ENCODE peak calls at places on chromosomes 12 and 14, in nine cellular contexts. S is heart left ventricle; B is esophagus squamous epithelium; V is brain microvascular endothelial cell; J is CD8-positive, alpha-beta memory T cell; M is A549; Z is aorta; T is psoas muscle; L is thoracic aorta. D is an unnamed sample.

GRCh38 chr12:102300824-102301461 is 103.3 kb upstream of the PMCH start:
- DNase-seq in M (peak), T (no peak), L (no peak), Z (no peak), V (peak), S (no peak), B (no peak), J (no peak), D (no peak)

GRCh38 chr12:116140559-116140958 is 136.9 kb downstream of the MED13L start:
- DNase-seq in V (no peak), L (no peak), Z (no peak), B (no peak), J (no peak), M (no peak), T (no peak), S (no peak), D (no peak)

GRCh38 chr12:125283521-125283920 is 218.3 kb downstream of the AACS start:
- DNase-seq in B (no peak), T (no peak), V (no peak), S (no peak), J (no peak), Z (no peak), L (no peak), M (no peak), D (no peak)

GRCh38 chr12:121523741-121524140 is 57.1 kb downstream of the KDM2B start:
- DNase-seq in M (no peak), V (no peak), Z (no peak), T (no peak), J (no peak), L (no peak), S (no peak), B (no peak), D (no peak)

GRCh38 chr14:36028218-36028617 is 148.3 kb downstream of the PTCSC3 start:
- DNase-seq in B (no peak), V (no peak), M (no peak), J (no peak), S (no peak), Z (no peak), T (no peak), L (no peak), D (no peak)

GRCh38 chr14:82502043-82502442 is 968.4 kb upstream of the SEL1L start:
- DNase-seq in J (no peak), Z (no peak), M (no peak), S (no peak), L (no peak), B (no peak), T (no peak), V (no peak), D (no peak)

GRCh38 chr12:12442548-12443071 is 85.7 kb downstream of the BORCS5 start:
- DNase-seq in J (no peak), T (no peak), M (peak), S (no peak), B (no peak), V (peak), L (no peak), Z (no peak), D (no peak)

GRCh38 chr12:93982847-93983315 is 165.5 kb upstream of the PLXNC1 start:
- DNase-seq in T (no peak), L (no peak), J (no peak), V (peak), S (no peak), M (no peak), Z (no peak), B (no peak), D (no peak)

GRCh38 chr12:132424118-132424438 is 65.9 kb upstream of the FBRSL1 start:
- DNase-seq in L (no peak), Z (no peak), J (no peak), T (no peak), V (no peak), B (no peak), M (no peak), S (no peak), D (no peak)
- H3K27ac ChIP-seq in L (no peak), Z (no peak), J (no peak), T (no peak), V (no peak), B (no peak), M (no peak), S (no peak), D (no peak)

DNA sequence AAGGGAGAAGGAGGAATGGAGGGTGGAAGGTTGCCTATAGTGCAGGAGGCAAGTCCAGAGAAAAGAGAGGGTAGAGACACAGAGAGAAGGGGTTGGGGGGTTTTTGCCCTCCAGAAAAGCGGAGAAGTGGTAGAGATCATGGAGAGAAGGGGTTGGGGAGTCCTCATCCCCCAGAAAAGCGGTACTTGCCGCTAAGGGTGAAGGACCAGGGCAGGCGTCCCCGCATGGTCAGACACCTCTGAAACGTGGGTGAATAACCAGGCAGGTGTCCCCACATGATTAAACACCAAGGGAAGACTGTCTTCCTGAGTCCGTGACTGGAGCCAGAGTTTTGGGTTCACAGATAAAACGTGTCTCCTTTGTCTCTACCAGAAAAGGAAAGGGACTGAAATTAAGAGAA is 439.0 kb downstream of the SOX5 start:
- DNase-seq in J (no peak), M (no peak), V (no peak), Z (no peak), B (no peak), T (no peak), L (no peak), S (no peak), D (no peak)
- H3K4me3 ChIP-seq in J (no peak), M (no peak), V (no peak), Z (no peak), B (no peak), T (no peak), L (no peak), S (no peak), D (no peak)

DNA sequence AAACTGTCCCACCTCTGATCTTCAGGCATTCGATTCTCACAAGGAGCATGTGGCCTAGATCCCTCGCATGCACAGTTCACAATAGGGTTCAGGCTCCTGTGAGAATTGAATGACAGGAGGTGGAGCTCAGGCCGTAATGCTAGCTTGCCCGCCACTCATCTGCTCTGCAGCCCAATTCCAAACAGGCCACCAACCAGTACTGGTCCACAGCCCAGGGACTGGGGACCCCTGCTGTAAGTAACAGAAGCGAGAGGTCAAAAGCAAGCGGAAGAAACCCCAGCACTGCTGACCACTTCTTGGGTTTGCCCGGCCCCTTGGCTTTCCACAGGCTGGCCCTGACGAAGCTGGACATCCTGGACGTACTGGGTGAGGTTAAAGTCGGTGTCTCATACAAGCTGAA is 8.5 kb upstream of the SIVA1 start:
- DNase-seq in V (no peak), T (no peak), J (no peak), B (no peak), M (no peak), L (no peak), S (no peak), Z (no peak), D (no peak)
- H3K27ac ChIP-seq in V (no peak), T (peak), J (no peak), B (peak), M (no peak), L (peak), S (no peak), Z (no peak), D (no peak)

GRCh38 chr12:31729728-31730127 is 907 bp upstream of the AMN1 start:
- DNase-seq in T (no peak), S (no peak), M (no peak), J (no peak), Z (no peak), V (no peak), L (no peak), B (no peak), D (no peak)

GRCh38 chr12:31726575-31726974 is 2.2 kb downstream of the AMN1 start:
- DNase-seq in V (no peak), L (no peak), B (no peak), Z (no peak), M (no peak), T (no peak), S (no peak), J (no peak), D (no peak)

GRCh38 chr12:31728917-31729640 is at the start of gene AMN1:
- DNase-seq in B (peak), T (peak), L (peak), J (peak), S (peak), M (peak), Z (peak), V (peak), D (peak)

GRCh38 chr12:31728289-31728916 is 418 bp downstream of the AMN1 start:
- DNase-seq in B (no peak), V (no peak), T (no peak), J (no peak), S (peak), Z (no peak), M (peak), L (no peak), D (no peak)

DNA sequence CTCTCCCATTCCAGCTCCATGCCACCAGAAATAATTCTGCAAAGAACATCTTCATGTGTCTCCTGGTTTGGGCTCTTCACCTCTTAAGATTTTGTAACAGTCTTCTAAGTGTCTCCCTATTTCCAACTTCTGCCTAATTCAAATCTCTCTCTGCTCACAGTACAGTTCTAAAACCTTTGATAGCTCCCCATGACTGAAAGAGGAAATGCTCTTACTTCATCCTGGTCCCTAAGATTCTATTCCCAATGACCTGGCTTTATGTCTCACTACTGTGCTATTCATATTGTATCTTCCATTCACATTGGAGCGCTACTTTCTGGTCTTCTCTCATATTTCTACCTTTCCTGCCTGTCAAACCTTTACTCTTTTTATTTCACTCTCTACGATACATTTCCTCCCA is 1.6 kb downstream of the AMN1 start:
- DNase-seq in B (no peak), L (no peak), J (no peak), S (no peak), V (no peak), Z (no peak), M (no peak), T (no peak), D (no peak)
- H3K4me3 ChIP-seq in B (no peak), L (no peak), J (no peak), S (no peak), V (no peak), Z (no peak), M (no peak), T (no peak), D (no peak)

GRCh38 chr12:6178981-6179761 is 21.0 kb upstream of the CD9 start:
- DNase-seq in J (no peak), B (no peak), M (no peak), Z (no peak), S (no peak), T (no peak), V (peak), L (no peak), D (no peak)
- H3K27ac ChIP-seq in J (no peak), B (peak), M (peak), Z (no peak), S (peak), T (peak), V (no peak), L (peak), D (no peak)

GRCh38 chr14:24331731-24332093 is 3.2 kb downstream of the ADCY4 start:
- DNase-seq in T (no peak), B (no peak), Z (peak), V (no peak), M (no peak), J (no peak), L (no peak), S (no peak), D (no peak)
- H3K4me3 ChIP-seq in T (no peak), B (no peak), Z (no peak), V (no peak), M (no peak), J (no peak), L (peak), S (no peak), D (no peak)

GRCh38 chr12:65886996-65887395 is 62.7 kb downstream of the HMGA2 start:
- DNase-seq in B (no peak), J (no peak), Z (no peak), L (no peak), M (no peak), V (no peak), S (no peak), T (no peak), D (no peak)
- H3K27ac ChIP-seq in B (no peak), J (no peak), Z (no peak), L (no peak), M (no peak), V (no peak), S (no peak), T (no peak), D (no peak)

GRCh38 chr14:37593496-37594237 is 1.4 kb downstream of the FOXA1 start:
- DNase-seq in Z (no peak), T (no peak), S (no peak), V (no peak), L (no peak), B (no peak), M (no peak), J (no peak), D (no peak)

GRCh38 chr14:37595809-37596595 is 573 bp downstream of the TTC6 start:
- DNase-seq in B (no peak), Z (peak), T (no peak), S (no peak), J (no peak), L (no peak), V (no peak), M (peak), D (peak)

GRCh38 chr14:37594238-37594915 is 672 bp downstream of the FOXA1 start:
- DNase-seq in Z (peak), B (no peak), M (peak), V (peak), J (no peak), T (no peak), L (no peak), S (no peak), D (peak)

GRCh38 chr14:37596790-37597189 is 1.4 kb downstream of the TTC6 start:
- DNase-seq in J (no peak), Z (no peak), M (no peak), V (no peak), S (no peak), L (no peak), T (no peak), B (no peak), D (no peak)

DNA sequence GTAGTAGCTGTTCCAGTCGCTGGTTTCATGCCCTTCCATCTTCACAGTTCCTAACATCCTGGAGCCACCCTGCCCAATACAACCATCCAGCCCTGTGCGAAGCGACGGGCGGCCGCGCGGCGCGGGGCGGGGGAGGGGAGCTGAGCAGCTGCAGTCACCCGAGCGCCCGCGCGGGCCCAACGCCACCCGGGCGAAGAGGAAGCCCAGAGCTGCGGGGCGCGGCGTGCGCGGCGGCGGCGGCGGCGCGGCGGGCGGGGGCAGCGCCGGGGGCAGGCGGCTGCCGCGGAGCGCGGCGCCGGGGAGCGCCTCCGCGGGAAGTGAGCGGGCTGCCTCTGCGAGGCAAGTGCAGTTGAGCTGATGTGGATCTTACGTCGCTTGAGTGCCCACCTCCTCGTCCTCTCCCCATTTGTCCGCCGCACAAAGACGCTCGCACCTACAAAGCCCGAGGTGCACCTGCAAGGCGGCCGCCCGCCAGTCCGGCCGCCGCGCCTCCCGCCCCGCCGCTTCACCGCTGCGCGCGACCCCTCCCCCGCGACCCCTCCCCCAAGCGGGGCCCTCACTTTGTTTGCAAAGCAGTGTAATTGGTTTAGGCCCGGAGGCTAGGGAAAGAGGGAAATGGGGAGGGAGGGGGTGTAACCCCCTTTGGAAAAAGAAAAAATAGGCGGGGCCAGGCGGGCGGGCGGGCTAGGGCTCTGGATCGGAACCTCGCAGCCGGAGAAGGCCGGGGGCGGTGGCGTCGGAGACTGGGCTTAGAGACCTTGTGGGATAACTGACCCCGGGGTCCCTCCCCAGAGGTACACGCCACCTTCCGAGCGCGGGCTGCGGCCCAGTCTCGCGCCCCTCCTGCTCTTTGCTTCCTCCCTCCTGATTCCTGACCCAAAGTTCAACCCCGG is at the start of the genes FOXA1 and TTC6:
- DNase-seq in V (no peak), L (no peak), M (peak), J (no peak), T (no peak), B (no peak), S (no peak), Z (peak), D (peak)
- H3K4me3 ChIP-seq in V (peak), L (peak), M (peak), J (peak), T (peak), B (peak), S (peak), Z (peak), D (peak)

GRCh38 chr12:104279164-104279563 is 24.4 kb upstream of the EID3 start:
- DNase-seq in V (no peak), L (no peak), J (no peak), M (no peak), T (no peak), B (no peak), S (no peak), Z (no peak), D (no peak)
- H3K27ac ChIP-seq in V (no peak), L (peak), J (no peak), M (peak), T (no peak), B (no peak), S (no peak), Z (no peak), D (no peak)

GRCh38 chr12:55428844-55429243 is 2.8 kb downstream of the OR6C76 start:
- DNase-seq in Z (no peak), V (no peak), T (no peak), B (no peak), L (no peak), M (no peak), J (no peak), S (no peak), D (no peak)
- H3K4me3 ChIP-seq in Z (no peak), V (no peak), T (no peak), B (no peak), L (no peak), M (no peak), J (no peak), S (no peak), D (no peak)